ENCODE peak calls at places on chromosomes 5 and 9, in seven cellular contexts. J is lung, S is astrocyte of the spinal cord, O is testis, C is bronchial epithelial cell, I is tibial nerve, F is A549. A is an unnamed sample.

GRCh38 chr9:34611251-34611810 is 566 bp downstream of the RPP25L start:
- DNase-seq in J (no peak), S (no peak), O (no peak), C (no peak), I (no peak), F (no peak), A (no peak)

GRCh38 chr5:11903121-11903613 is 1.1 kb downstream of the CTNND2 start:
- DNase-seq in J (no peak), S (peak; percentile 32), O (peak; percentile 16), C (no peak), I (no peak), F (no peak), A (no peak)

GRCh38 chr9:124468061-124468740 is 17.9 kb downstream of the ADGRD2 start:
- DNase-seq in J (no peak), S (no peak), O (no peak), C (no peak), I (no peak), F (no peak), A (no peak)

GRCh38 chr5:96781031-96781733 is 26.6 kb downstream of the ERAP1 start:
- DNase-seq in J (no peak), S (peak; percentile 59), O (no peak), C (peak; percentile 74), I (no peak), F (no peak), A (no peak)

GRCh38 chr5:168404366-168404765 is 81.9 kb upstream of the RARS1 start:
- DNase-seq in J (no peak), S (peak; percentile 94), O (no peak), C (peak; percentile 38), I (no peak), F (no peak), A (peak; percentile 94)

GRCh38 chr9:129609486-129610192 is 11.3 kb downstream of the C9orf50 start:
- DNase-seq in J (peak; percentile 39), S (peak; percentile 80), O (peak; percentile 59), C (peak; percentile 9), I (no peak), F (peak; percentile 86), A (no peak)

GRCh38 chr5:134634227-134634626 is 1.6 kb upstream of the SAR1B start:
- DNase-seq in J (no peak), S (no peak), O (no peak), C (no peak), I (no peak), F (no peak), A (no peak)

GRCh38 chr9:104810421-104811339 is 46.8 kb downstream of the NIPSNAP3B start:
- DNase-seq in J (no peak), S (peak; percentile 60), O (no peak), C (peak; percentile 70), I (no peak), F (peak; percentile 8), A (no peak)

GRCh38 chr5:171692106-171692505 is 93.5 kb upstream of the SMIM23 start:
- DNase-seq in J (no peak), S (no peak), O (no peak), C (no peak), I (no peak), F (no peak), A (no peak)

GRCh38 chr9:135523521-135524129 is 2.4 kb downstream of the LCN1 start:
- DNase-seq in J (no peak), S (no peak), O (no peak), C (no peak), I (no peak), F (no peak), A (no peak)

GRCh38 chr9:98318041-98318790 is 62.8 kb upstream of the TBC1D2 start:
- DNase-seq in J (no peak), S (no peak), O (no peak), C (no peak), I (no peak), F (no peak), A (no peak)

GRCh38 chr5:68189613-68190012 is 25.9 kb upstream of the PIK3R1 start:
- DNase-seq in J (no peak), S (no peak), O (no peak), C (no peak), I (no peak), F (no peak), A (no peak)

GRCh38 chr9:37011530-37011929 is 22.5 kb downstream of the PAX5 start:
- DNase-seq in J (no peak), S (no peak), O (no peak), C (no peak), I (no peak), F (no peak), A (no peak)

DNA sequence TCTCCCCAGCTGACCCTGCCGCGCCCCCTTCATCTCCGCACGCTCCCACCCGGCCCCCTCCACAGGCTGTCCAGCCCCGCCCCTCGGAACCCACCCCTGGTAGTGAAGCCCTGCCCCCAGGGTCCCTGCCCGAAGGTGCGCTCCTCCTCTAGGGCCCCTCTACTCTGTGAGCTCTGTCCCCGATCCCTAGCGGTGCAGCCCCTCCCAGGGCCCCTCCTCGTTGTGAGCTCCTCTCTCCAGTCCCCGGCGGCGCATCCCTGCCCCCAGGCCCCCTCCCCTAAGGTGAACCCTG is 746 bp downstream of the CFAP90 start:
- DNase-seq in J (no peak), S (no peak), O (no peak), C (no peak), I (no peak), F (no peak), A (no peak)
- TF ChIP-seq CTCF in J (no peak), S (no peak), O (no peak), C (no peak), I (no peak), F (no peak), A (no peak)

DNA sequence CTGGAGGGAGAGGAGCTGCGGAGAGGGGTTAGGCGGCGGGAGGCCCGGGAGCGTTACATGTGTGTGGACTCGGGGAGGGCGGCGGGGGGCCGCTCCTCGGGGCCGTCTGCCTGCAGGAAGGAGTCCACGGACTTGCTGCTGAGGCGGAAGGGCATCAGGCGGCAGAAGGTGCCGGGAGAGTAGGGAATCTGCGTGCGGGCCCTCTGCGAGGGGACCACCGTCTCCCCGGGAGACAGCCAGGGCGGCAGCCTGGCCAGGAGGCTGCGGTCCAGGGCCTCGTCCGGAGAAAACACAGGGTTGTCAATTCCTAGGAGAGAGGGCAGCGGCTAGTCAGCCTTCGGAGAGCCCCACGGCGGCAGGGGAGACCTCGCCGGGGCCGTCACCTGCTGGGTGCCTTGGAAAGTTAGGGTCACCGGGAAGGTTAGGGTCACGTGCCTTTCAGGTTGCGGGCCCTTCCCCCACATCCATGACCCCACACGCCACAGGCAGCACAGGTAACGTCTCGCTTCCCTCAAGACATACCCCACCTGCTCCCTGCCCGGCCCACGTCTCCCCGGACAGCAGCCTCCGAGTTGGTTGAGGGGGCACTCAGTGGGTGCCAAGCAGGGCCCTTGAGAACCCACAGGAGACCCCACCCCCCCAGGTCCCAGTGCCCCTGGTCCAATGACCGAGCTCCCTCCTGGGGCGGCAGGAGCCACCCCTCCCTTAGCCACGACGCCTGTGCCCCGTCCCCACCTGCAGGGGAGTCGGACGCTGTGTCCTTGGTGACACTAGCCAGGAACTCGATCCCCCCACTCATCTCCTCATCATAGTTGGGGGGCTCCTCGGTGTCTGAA is 32.1 kb downstream of the EXOC3 start:
- DNase-seq in J (no peak), S (no peak), O (no peak), C (no peak), I (no peak), F (no peak), A (no peak)
- H3K4me3 ChIP-seq in J (no peak overlapping the region), S (peak overlapping the region; percentile 18), O (no peak overlapping the region), C (peak overlapping the region; percentile 42), I (peak overlapping the region; percentile 9), F (peak overlapping the region; percentile 74), A (peak overlapping the region; percentile 32)

GRCh38 chr5:115873392-115873791 is 31.7 kb downstream of the AP3S1 start:
- DNase-seq in J (no peak), S (peak; percentile 67), O (no peak), C (peak; percentile 71), I (no peak), F (no peak), A (peak; percentile 26)

GRCh38 chr5:115872447-115872846 is 30.7 kb downstream of the AP3S1 start:
- DNase-seq in J (no peak), S (no peak), O (no peak), C (no peak), I (no peak), F (no peak), A (no peak)

GRCh38 chr5:115875447-115875846 is 33.7 kb downstream of the AP3S1 start:
- DNase-seq in J (no peak), S (no peak), O (no peak), C (no peak), I (no peak), F (no peak), A (no peak)
- TF ChIP-seq CTCF in J (no peak), S (no peak), O (no peak), C (no peak), I (peak; percentile 6), F (no peak), A (peak; percentile 24)

DNA sequence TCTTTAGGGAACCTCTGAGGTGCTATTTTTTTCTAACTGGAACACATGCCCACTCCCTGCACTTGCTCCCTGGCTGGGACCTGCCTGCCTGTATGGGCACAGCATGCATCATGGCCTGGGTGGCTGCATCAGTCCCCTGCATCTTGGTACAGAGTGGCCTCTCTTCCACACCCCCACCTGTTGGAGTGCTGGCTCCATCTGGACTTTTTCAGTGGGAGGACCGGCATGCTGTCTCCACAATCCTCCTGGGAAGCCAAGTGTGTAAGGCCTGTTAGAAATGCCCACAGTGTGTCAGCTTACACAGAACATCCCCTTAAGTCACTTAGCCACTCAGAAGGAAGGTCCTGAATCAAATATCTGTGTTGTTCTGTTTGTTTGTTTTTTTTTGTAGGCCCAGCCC is 102.9 kb downstream of the MARCHF3 start:
- DNase-seq in J (no peak), S (no peak), O (no peak), C (no peak), I (no peak), F (no peak), A (no peak)
- H3K4me3 ChIP-seq in J (no peak overlapping the region), S (no peak overlapping the region), O (no peak overlapping the region), C (no peak overlapping the region), I (no peak overlapping the region), F (no peak overlapping the region), A (no peak overlapping the region)

GRCh38 chr5:140116716-140117115 is 2.8 kb downstream of the PURA start:
- DNase-seq in J (no peak), S (no peak), O (no peak), C (no peak), I (no peak), F (peak; percentile 18), A (no peak)
- TF ChIP-seq CTCF in J (no peak), S (no peak), O (no peak), C (peak; percentile 17), I (no peak), F (no peak), A (no peak)

GRCh38 chr5:148912714-148913398 is 86.4 kb downstream of the ADRB2 start:
- DNase-seq in J (no peak), S (peak; percentile 91), O (no peak), C (peak; percentile 100), I (no peak), F (peak; percentile 82), A (peak; percentile 85)
- H3K4me3 ChIP-seq in J (no peak overlapping the region), S (no peak overlapping the region), O (no peak overlapping the region), C (no peak overlapping the region), I (no peak overlapping the region), F (no peak overlapping the region), A (no peak overlapping the region)

GRCh38 chr5:15683332-15683731 is 183.4 kb downstream of the FBXL7 start:
- DNase-seq in J (no peak), S (no peak), O (no peak), C (no peak), I (no peak), F (no peak), A (no peak)
- TF ChIP-seq CTCF in J (no peak), S (no peak), O (no peak), C (no peak), I (no peak), F (no peak), A (no peak)